ENCODE peak calls at places on chromosomes 13 and 19, in five cellular contexts. P is activated naive CD4-positive, alpha-beta T cell treated with Interleukin-2 at 50 U/mL for 16 hours; E is GM12891; F is HT-29; V is ACHN. C is an unnamed sample.

GRCh38 chr13:98821372-98822237 is 69.1 kb upstream of the SLC15A1 start:
- DNase-seq in E (no peak), F (peak), P (no peak), V (peak), C (no peak)

GRCh38 chr19:54535601-54536000 is 33.0 kb downstream of the LAIR2 start:
- DNase-seq in E (no peak), F (no peak), P (no peak), V (no peak), C (no peak)

GRCh38 chr19:29378543-29379105 is 147.2 kb upstream of the VSTM2B start:
- DNase-seq in P (no peak), V (no peak), E (no peak), F (no peak), C (no peak)

GRCh38 chr13:96994030-96994848 is at the start of gene OXGR1:
- DNase-seq in V (peak), E (no peak), P (no peak), F (no peak), C (no peak)

GRCh38 chr13:80048802-80049201 is 292.1 kb downstream of the SPRY2 start:
- DNase-seq in E (peak), V (peak), F (peak), P (peak), C (peak)

GRCh38 chr13:91304740-91305139 is 42.7 kb upstream of the MIR17HG start:
- DNase-seq in P (no peak), V (no peak), E (no peak), F (no peak), C (no peak)

GRCh38 chr13:74927823-74928222 is 554.1 kb downstream of the TBC1D4 start:
- DNase-seq in P (no peak), E (no peak), V (no peak), F (no peak), C (no peak)

GRCh38 chr13:94968040-94968756 is 255.9 kb upstream of the SOX21 start:
- DNase-seq in V (no peak), P (no peak), E (no peak), F (no peak), C (no peak)

GRCh38 chr19:50857366-50857765 is 2.7 kb downstream of the KLK3 start:
- DNase-seq in E (no peak), P (no peak), F (no peak), V (no peak), C (no peak)

GRCh38 chr13:21402586-21403307 is 56.4 kb downstream of the ZDHHC20 start:
- DNase-seq in F (peak), E (no peak), V (peak), P (no peak), C (peak)

GRCh38 chr19:15251749-15252397 is 19.6 kb upstream of the EPHX3 start:
- DNase-seq in E (no peak), F (peak), V (peak), P (no peak), C (no peak)

GRCh38 chr19:3984908-3985642 is at the start of gene EEF2:
- DNase-seq in P (peak), V (peak), E (peak), F (peak), C (peak)

GRCh38 chr13:113219311-113219940 is 10.0 kb downstream of the CUL4A start:
- DNase-seq in P (no peak), V (no peak), E (no peak), F (no peak), C (no peak)

GRCh38 chr13:85261757-85262346 is 537.4 kb downstream of the SLITRK6 start:
- DNase-seq in P (no peak), V (peak), E (no peak), F (peak), C (no peak)

GRCh38 chr13:41548870-41549269 is 91.5 kb downstream of the RGCC start:
- DNase-seq in F (no peak), P (no peak), E (no peak), V (no peak), C (no peak)

GRCh38 chr13:101579291-101579802 is 126.9 kb downstream of the ITGBL1 start:
- DNase-seq in F (peak), V (no peak), P (no peak), E (no peak), C (no peak)

GRCh38 chr19:10583021-10583776 is 3.9 kb downstream of the AP1M2 start:
- DNase-seq in E (no peak), F (no peak), P (no peak), V (no peak), C (no peak)

GRCh38 chr13:25203256-25203794 is 31.2 kb upstream of the AMER2 start:
- DNase-seq in V (peak), E (no peak), F (no peak), P (no peak), C (no peak)

GRCh38 chr19:2049741-2050348 is 1.2 kb downstream of the MKNK2 start:
- DNase-seq in V (peak), P (peak), E (no peak), F (peak), C (peak)

GRCh38 chr13:76636881-76637280 is 249.3 kb downstream of the KCTD12 start:
- DNase-seq in V (no peak), F (no peak), E (no peak), P (no peak), C (no peak)

GRCh38 chr19:13579388-13580060 is 73.2 kb upstream of the CACNA1A start:
- DNase-seq in F (no peak), E (no peak), V (no peak), P (no peak), C (no peak)

GRCh38 chr19:8631425-8631819 is 989 bp downstream of the NFILZ start:
- DNase-seq in F (no peak), P (no peak), V (no peak), E (no peak), C (no peak)

GRCh38 chr13:40622246-40622645 is 44.2 kb downstream of the FOXO1 start:
- DNase-seq in P (no peak), V (no peak), F (no peak), E (no peak), C (no peak)

GRCh38 chr19:12946092-12946845 is 607 bp downstream of the RAD23A start:
- DNase-seq in P (peak), V (peak), F (peak), E (peak), C (peak)

GRCh38 chr13:37277435-37278144 is 172.1 kb upstream of the CSNK1A1L start:
- DNase-seq in E (no peak), P (no peak), F (no peak), V (no peak), C (no peak)

C was measured in activated CD4-positive, alpha-beta memory T cell treated with anti-CD3 and anti-CD28 coated beads for 36 hours.